ENCODE peak calls at places on chromosomes 2 and 18, in seven cellular contexts. B is H9, Z is IMR-90, X is neuronal stem cell, W is trophoblast cell, L is mesenchymal stem cell, F is mesendoderm. M is an unnamed sample.

GRCh38 chr2:195543902-195544894 is 112.8 kb upstream of the SLC39A10 start:
- DNase-seq in L (peak; percentile 79), Z (peak; percentile 93), B (no peak), W (no peak), X (no peak), F (no peak), M (no peak)

GRCh38 chr18:50902797-50903196 is 23.9 kb downstream of the ME2 start:
- DNase-seq in Z (no peak), X (no peak), L (no peak), B (no peak), F (no peak), W (no peak), M (no peak)

GRCh38 chr18:11387880-11388279 is 221.5 kb upstream of the SLC35G4 start:
- DNase-seq in X (no peak), F (peak; percentile 53), Z (peak; percentile 47), B (peak; percentile 46), L (peak; percentile 61), W (no peak), M (no peak)

GRCh38 chr2:106115250-106115649 is 78.9 kb downstream of the UXS1 start:
- DNase-seq in B (no peak), X (no peak), W (peak; percentile 75), Z (peak; percentile 77), L (peak; percentile 83), F (peak; percentile 24), M (no peak)

GRCh38 chr2:45353879-45354278 is 257.2 kb downstream of the SRBD1 start:
- DNase-seq in X (no peak), F (no peak), Z (peak; percentile 99), L (peak; percentile 93), W (no peak), B (no peak), M (no peak)

GRCh38 chr2:127007652-127008051 is 99.3 kb downstream of the BIN1 start:
- DNase-seq in L (peak; percentile 58), Z (peak; percentile 87), W (no peak), X (no peak), B (no peak), F (no peak), M (no peak)

GRCh38 chr2:15687243-15687642 is 95.6 kb downstream of the DDX1 start:
- DNase-seq in B (no peak), F (no peak), W (no peak), Z (no peak), X (no peak), L (no peak), M (no peak)

GRCh38 chr18:21703241-21703820 is 1.2 kb downstream of the ABHD3 start:
- DNase-seq in W (peak; percentile 12), Z (peak; percentile 51), X (peak; percentile 14), B (peak; percentile 34), F (peak; percentile 60), L (peak; percentile 3), M (no peak)

GRCh38 chr2:148201075-148202004 is 180.4 kb downstream of the MBD5 start:
- DNase-seq in W (peak; percentile 72), B (peak; percentile 93), L (peak; percentile 81), X (peak; percentile 35), Z (peak; percentile 31), F (peak; percentile 92), M (peak; percentile 84)

GRCh38 chr2:101750688-101751087 is 53.2 kb downstream of the MAP4K4 start:
- DNase-seq in F (peak; percentile 57), L (no peak), W (no peak), B (no peak), X (no peak), Z (no peak), M (no peak)

GRCh38 chr2:239726631-239727181 is 298.4 kb downstream of the NDUFA10 start:
- DNase-seq in L (no peak), W (no peak), B (no peak), F (no peak), X (no peak), Z (no peak), M (no peak)

GRCh38 chr18:22613788-22614187 is 196.1 kb upstream of the CTAGE1 start:
- DNase-seq in F (no peak), X (no peak), Z (peak; percentile 44), W (peak; percentile 32), B (no peak), L (peak; percentile 5), M (no peak)

GRCh38 chr2:127807678-127808353 is 3.2 kb downstream of the WDR33 start:
- DNase-seq in B (no peak), F (peak; percentile 27), Z (no peak), L (peak; percentile 33), X (no peak), W (no peak), M (no peak)

GRCh38 chr2:234091432-234091879 is 41.0 kb downstream of the SPP2 start:
- DNase-seq in B (no peak), Z (no peak), X (no peak), F (no peak), L (no peak), W (no peak), M (no peak)

GRCh38 chr2:224973112-224974016 is 68.9 kb downstream of the DOCK10 start:
- DNase-seq in L (no peak), F (no peak), X (no peak), B (no peak), Z (no peak), W (no peak), M (no peak)

GRCh38 chr2:71452565-71452964 is 796 bp upstream of the DYSF start:
- DNase-seq in B (peak; percentile 49), W (peak; percentile 80), Z (peak; percentile 38), F (peak; percentile 82), L (peak; percentile 38), X (no peak), M (no peak)

GRCh38 chr2:175709248-175709647 is 292.8 kb downstream of the LNPK start:
- DNase-seq in B (no peak), X (no peak), Z (no peak), W (no peak), F (peak; percentile 8), L (no peak), M (peak; percentile 47)

GRCh38 chr18:31952223-31952622 is 9.3 kb upstream of the TRAPPC8 start:
- DNase-seq in X (no peak), B (no peak), Z (no peak), L (no peak), W (no peak), F (no peak), M (no peak)

GRCh38 chr2:196696423-196697073 is 57.0 kb downstream of the CCDC150 start:
- DNase-seq in B (no peak), Z (peak; percentile 84), F (peak; percentile 77), L (peak; percentile 74), W (peak; percentile 14), X (no peak), M (no peak)

GRCh38 chr2:97871096-97871780 is 124.5 kb downstream of the TMEM131 start:
- DNase-seq in Z (peak; percentile 79), X (no peak), F (peak; percentile 34), W (peak; percentile 82), B (no peak), L (peak; percentile 53), M (no peak)

GRCh38 chr2:102304268-102304667 is 7.1 kb upstream of the IL1RL1 start:
- DNase-seq in B (no peak), F (no peak), Z (peak; percentile 72), X (no peak), W (no peak), L (peak; percentile 77), M (no peak)

GRCh38 chr2:145957929-145958328 is 1438.0 kb upstream of the ZEB2 start:
- DNase-seq in W (no peak), B (no peak), Z (no peak), X (no peak), F (peak; percentile 4), L (peak; percentile 33), M (no peak)

GRCh38 chr2:96837575-96837974 is 6.2 kb downstream of the ANKRD23 start:
- DNase-seq in X (no peak), W (no peak), B (no peak), L (no peak), Z (no peak), F (no peak), M (no peak)

GRCh38 chr2:169573974-169574299 is 272 bp upstream of the FASTKD1 start:
- DNase-seq in X (no peak), B (no peak), L (no peak), Z (no peak), W (no peak), F (no peak), M (no peak)

GRCh38 chr2:206004004-206004693 is 81.8 kb downstream of the INO80D start:
- DNase-seq in B (peak; percentile 77), X (peak; percentile 17), W (peak; percentile 35), Z (peak; percentile 18), F (peak; percentile 86), L (peak; percentile 26), M (peak; percentile 39)

GRCh38 chr2:238440767-238441166 is 14.0 kb downstream of the ASB1 start:
- DNase-seq in L (no peak), B (no peak), F (no peak), X (no peak), W (no peak), Z (no peak), M (no peak)

GRCh38 chr2:238439093-238439849 is 12.5 kb downstream of the ASB1 start:
- DNase-seq in L (no peak), W (peak; percentile 19), B (no peak), Z (peak; percentile 98), X (no peak), F (peak; percentile 28), M (no peak)

GRCh38 chr2:238439912-238440311 is 13.2 kb downstream of the ASB1 start:
- DNase-seq in X (no peak), W (no peak), F (no peak), Z (no peak), B (no peak), L (no peak), M (no peak)

GRCh38 chr2:238441262-238442114 is 14.8 kb downstream of the ASB1 start:
- DNase-seq in X (no peak), W (no peak), Z (peak; percentile 22), B (no peak), L (peak; percentile 28), F (no peak), M (no peak)

GRCh38 chr2:238440331-238440730 is 13.6 kb downstream of the ASB1 start:
- DNase-seq in B (no peak), X (no peak), L (no peak), Z (no peak), F (no peak), W (no peak), M (no peak)
- H2BK5ac ChIP-seq in B (no peak overlapping the region), X (no peak overlapping the region), L (no peak overlapping the region), Z (peak overlapping the region; percentile 99), F (no peak overlapping the region), W (no peak overlapping the region), M (no peak overlapping the region)

GRCh38 chr2:9115219-9115618 is 91.4 kb upstream of the ASAP2 start:
- DNase-seq in L (no peak), Z (no peak), F (no peak), W (no peak), X (no peak), B (no peak), M (no peak)
- H2BK5ac ChIP-seq in L (no peak overlapping the region), Z (no peak overlapping the region), F (no peak overlapping the region), W (no peak overlapping the region), X (no peak overlapping the region), B (no peak overlapping the region), M (no peak overlapping the region)

GRCh38 chr2:132955871-132956615 is 286.0 kb upstream of the LYPD1 start:
- DNase-seq in B (no peak), W (no peak), L (no peak), X (no peak), Z (no peak), F (no peak), M (no peak)
- H2BK5ac ChIP-seq in B (no peak overlapping the region), W (no peak overlapping the region), L (no peak overlapping the region), X (no peak overlapping the region), Z (no peak overlapping the region), F (no peak overlapping the region), M (no peak overlapping the region)

DNA sequence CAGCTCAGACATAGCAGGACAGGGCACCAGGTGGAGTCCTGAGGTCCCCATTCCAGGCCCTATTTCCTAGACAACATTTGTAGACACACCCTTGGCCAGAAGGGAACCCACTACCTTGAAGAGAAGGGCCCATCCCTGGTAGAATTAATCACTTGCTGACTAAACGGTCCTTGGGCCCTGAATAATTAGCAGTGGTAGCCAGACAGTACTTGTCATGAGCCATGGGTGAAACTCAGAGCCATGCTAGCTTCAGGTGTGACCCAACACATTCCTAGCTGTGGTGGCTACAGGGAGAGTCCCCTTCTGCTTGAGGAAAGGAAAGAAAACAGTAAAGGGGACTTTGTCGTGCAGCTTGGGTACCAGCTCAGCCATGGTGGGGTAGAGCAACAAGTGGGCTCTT is 28.4 kb upstream of the ACTR2 start:
- DNase-seq in Z (no peak), L (no peak), B (no peak), X (no peak), F (no peak), W (no peak), M (no peak)
- H2BK5ac ChIP-seq in Z (no peak overlapping the region), L (no peak overlapping the region), B (no peak overlapping the region), X (no peak overlapping the region), F (no peak overlapping the region), W (no peak overlapping the region), M (no peak overlapping the region)

M was measured in H1.